ENCODE peak calls at places on chromosome 16, in five cellular contexts. R, Q, B, J and T are unnamed samples.

GRCh38 chr16:81774348-81774747 is 4.7 kb upstream of the PLCG2 start:
- DNase-seq in Q (no peak), J (no peak), R (no peak), B (no peak), T (no peak)

GRCh38 chr16:29804455-29805231 is 1.7 kb upstream of the MAZ start:
- DNase-seq in J (peak; percentile 59), Q (no peak), R (no peak), B (no peak), T (no peak)

GRCh38 chr16:962901-963814 is 7.6 kb downstream of the LMF1 start:
- DNase-seq in Q (peak; percentile 61), R (no peak), J (no peak), B (no peak), T (no peak)

GRCh38 chr16:10840703-10841102 is 22.1 kb upstream of the TVP23A start:
- DNase-seq in J (no peak), B (no peak), Q (no peak), R (no peak), T (no peak)

GRCh38 chr16:50711862-50712567 is 18.6 kb downstream of the NOD2 start:
- DNase-seq in R (no peak), J (no peak), Q (no peak), B (no peak), T (no peak)

GRCh38 chr16:9013508-9013864 is 49.8 kb upstream of the USP7 start:
- DNase-seq in J (no peak), B (no peak), R (no peak), Q (no peak), T (no peak)

GRCh38 chr16:85490407-85490806 is 122.7 kb upstream of the GSE1 start:
- DNase-seq in J (no peak), Q (no peak), R (no peak), B (no peak), T (no peak)

GRCh38 chr16:83002351-83003334 is 375.9 kb downstream of the CDH13 start:
- DNase-seq in B (no peak), R (no peak), Q (no peak), J (no peak), T (no peak)

GRCh38 chr16:74751658-74752057 is 23.0 kb downstream of the FA2H start:
- DNase-seq in J (no peak), R (no peak), B (no peak), Q (no peak), T (no peak)

GRCh38 chr16:3143598-3144330 is 8.9 kb downstream of the ZNF213 start:
- DNase-seq in Q (peak; percentile 62), B (no peak), J (no peak), R (no peak), T (no peak)

GRCh38 chr16:3145151-3145550 is 10.3 kb downstream of the ZNF213 start:
- DNase-seq in B (no peak), J (no peak), Q (peak; percentile 69), R (no peak), T (no peak)

GRCh38 chr16:3145660-3146059 is 10.8 kb downstream of the ZNF213 start:
- DNase-seq in J (no peak), R (no peak), Q (peak; percentile 69), B (no peak), T (no peak)

GRCh38 chr16:3143189-3143588 is 8.4 kb downstream of the ZNF213 start:
- DNase-seq in J (no peak), Q (peak; percentile 49), B (no peak), R (no peak), T (no peak)

DNA sequence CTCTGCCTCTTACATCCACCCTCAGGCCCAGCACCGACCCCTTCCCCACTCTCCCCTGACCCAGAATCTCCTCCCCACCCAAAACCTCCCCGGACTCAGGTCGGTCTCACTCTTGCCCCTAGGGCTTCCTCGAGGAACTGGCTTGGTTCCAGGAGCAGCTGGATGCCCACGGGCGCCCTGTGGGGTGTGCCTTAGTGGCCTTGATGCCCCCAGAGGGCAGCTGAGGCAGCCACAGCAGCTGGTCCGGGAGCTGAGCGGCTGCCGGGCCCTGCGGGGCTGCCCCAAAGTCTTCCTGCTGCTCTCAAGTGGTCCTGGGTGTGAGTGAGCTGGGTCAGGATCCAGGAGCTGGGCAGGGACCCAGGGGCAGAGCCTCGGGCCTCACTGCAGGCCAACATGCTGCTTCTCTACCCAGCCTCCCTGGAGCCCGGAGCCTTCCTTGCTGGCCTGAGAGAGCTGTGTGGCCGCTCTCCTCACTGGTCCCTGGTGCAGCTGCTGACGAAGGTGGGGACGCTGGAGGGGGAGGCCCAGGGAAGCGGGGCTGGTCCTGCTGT is 9.6 kb downstream of the ZNF213 start:
- DNase-seq in J (no peak), B (no peak), Q (peak; percentile 48), R (no peak), T (no peak)
- TF ChIP-seq CTCF in J (no peak), B (no peak), Q (no peak), R (no peak), T (no peak)

DNA sequence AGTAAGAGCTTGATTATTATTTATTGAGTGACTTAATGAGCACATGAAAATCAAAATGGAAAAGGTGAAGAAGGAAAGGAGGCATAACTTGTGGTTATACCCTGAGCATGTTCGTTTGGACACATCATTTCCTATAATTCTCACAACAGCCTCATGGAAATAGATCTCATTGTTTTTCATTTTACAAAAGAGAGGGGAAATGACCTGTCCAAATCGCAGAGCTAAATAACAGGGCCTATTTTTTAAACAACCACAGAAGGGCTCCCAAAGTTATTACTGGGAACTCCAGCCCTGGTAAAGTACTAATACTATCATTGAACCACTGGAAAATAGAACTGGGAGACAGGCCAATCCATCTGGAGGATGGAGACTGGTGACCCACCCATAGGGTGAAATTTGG is 317.7 kb upstream of the C16orf82 start:
- DNase-seq in Q (no peak), J (no peak), R (no peak), B (no peak), T (no peak)
- TF ChIP-seq CTCF in Q (no peak), J (no peak), R (no peak), B (no peak), T (no peak)

DNA sequence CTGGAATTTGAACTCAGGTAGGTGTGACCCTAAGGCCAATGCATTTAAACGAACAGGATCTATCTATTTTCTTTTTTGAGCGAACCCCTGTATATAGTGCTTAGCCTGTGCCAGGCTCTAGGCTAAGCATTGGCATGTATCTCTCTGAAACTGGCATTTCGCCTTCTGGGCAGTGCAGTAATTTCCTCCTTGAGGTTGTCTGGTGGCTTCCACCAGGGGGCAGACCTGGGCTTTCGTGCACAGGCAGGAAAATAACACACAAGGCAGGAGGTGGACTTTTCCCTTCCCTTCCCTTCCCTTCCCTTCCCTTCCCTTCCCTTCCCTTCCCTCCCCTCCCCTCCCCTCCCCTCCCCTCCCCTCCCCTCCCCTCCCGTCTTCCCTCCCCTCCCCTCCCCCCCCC is 34.4 kb upstream of the PRKCB start:
- DNase-seq in J (peak; percentile 90), R (peak; percentile 73), Q (peak; percentile 86), B (peak; percentile 71), T (peak; percentile 78)
- TF ChIP-seq CTCF in J (peak; percentile 37), R (peak; percentile 62), Q (peak; percentile 71), B (peak; percentile 95), T (peak; percentile 65)

DNA sequence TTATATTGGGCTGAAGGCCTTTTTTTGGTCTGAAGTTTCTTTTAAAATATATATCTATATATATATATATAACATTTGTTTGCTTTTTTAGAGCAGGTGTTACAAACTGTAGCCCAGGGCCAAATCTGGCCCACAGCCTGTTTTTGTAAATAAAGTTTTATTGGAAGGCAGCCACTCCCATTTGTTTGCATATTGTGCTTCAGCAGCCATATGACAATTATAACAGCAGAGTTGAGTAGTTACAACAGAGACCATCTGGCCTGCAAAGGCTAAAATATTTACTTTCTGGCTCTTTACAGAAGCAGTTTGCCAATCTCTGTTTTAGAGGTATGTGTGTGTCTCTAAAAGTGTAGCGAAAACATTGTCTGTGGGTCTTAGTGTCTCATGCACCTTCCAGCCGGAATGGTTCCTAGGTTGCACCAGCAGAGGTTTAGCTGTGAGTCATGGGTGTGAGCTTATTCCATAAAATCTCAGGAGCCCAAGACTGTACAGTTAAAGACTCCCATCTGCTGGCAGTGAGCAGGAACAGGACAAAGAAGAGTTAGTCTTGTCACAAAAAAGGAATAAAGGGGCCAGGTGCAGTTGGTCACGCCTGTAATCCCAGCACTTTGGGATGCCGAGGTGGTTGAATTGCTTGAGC is 23.8 kb downstream of the LCMT1 start:
- DNase-seq in J (no peak), Q (no peak), R (peak; percentile 64), B (no peak), T (no peak)
- TF ChIP-seq CTCF in J (no peak), Q (no peak), R (peak; percentile 15), B (no peak), T (no peak)

DNA sequence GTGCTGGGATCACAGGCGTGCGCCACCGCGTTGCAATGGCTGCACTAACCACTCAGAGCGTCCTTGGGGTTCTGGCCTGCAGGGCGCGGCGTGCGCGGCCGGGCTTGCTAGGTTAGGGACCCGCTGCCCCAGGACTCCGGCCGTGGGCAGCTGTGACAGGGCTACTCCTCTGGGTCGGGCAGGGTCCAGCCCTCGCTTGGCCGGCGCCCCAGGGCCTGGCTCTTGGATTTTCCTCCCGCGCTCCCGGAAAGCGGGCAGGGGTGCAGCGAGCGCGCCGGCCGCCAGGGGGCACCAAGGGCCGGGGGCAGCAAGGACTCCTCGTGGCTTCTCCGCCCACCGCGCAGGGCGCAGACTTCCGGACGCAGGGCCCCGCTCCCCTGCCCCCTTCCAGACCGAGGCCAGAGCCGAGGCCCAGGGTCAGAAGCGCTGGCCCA is 489 bp downstream of the TLE7 start:
- DNase-seq in Q (peak; percentile 83), R (no peak), B (no peak), J (peak; percentile 55), T (peak; percentile 48)
- TF ChIP-seq CTCF in Q (peak; percentile 51), R (no peak), B (no peak), J (no peak), T (peak; percentile 60)

GRCh38 chr16:49352923-49353322 is 20.7 kb upstream of the C16orf78 start:
- DNase-seq in R (peak; percentile 23), J (no peak), B (no peak), Q (no peak), T (no peak)
- TF ChIP-seq CTCF in R (no peak), J (no peak), B (no peak), Q (no peak), T (no peak)

GRCh38 chr16:21100447-21100846 is 50.2 kb downstream of the DNAH3 start:
- DNase-seq in J (no peak), Q (no peak), B (no peak), R (peak; percentile 81), T (no peak)

GRCh38 chr16:21104124-21104860 is 46.4 kb downstream of the DNAH3 start:
- DNase-seq in J (no peak), R (no peak), Q (no peak), B (no peak), T (no peak)

GRCh38 chr16:21097151-21097550 is 53.5 kb downstream of the DNAH3 start:
- DNase-seq in J (no peak), R (no peak), Q (no peak), B (no peak), T (no peak)

GRCh38 chr16:21101631-21102420 is 48.8 kb downstream of the DNAH3 start:
- DNase-seq in Q (no peak), R (peak; percentile 53), B (no peak), J (peak; percentile 34), T (no peak)
- TF ChIP-seq CTCF in Q (no peak), R (peak; percentile 48), B (peak; percentile 40), J (no peak), T (no peak)

GRCh38 chr16:88613293-88613692 is 25.1 kb upstream of the IL17C start:
- DNase-seq in R (no peak), Q (no peak), J (no peak), B (no peak), T (no peak)
- TF ChIP-seq CTCF in R (no peak), Q (no peak), J (no peak), B (no peak), T (no peak)